ENCODE peak calls at places on chromosomes 12 and 14, in four cellular contexts. F is GM13977, L is cardiac fibroblast, O is AG04450. E is an unnamed sample.

GRCh38 chr14:41051801-41052200 is 554.9 kb upstream of the LRFN5 start:
- DNase-seq in F (no peak), L (no peak), O (no peak), E (no peak)

GRCh38 chr14:70567791-70568190 is 32.7 kb downstream of the MED6 start:
- DNase-seq in F (peak; percentile 44), L (peak; percentile 35), O (peak; percentile 1), E (peak; percentile 51)

GRCh38 chr12:810635-811415 is 58.4 kb downstream of the WNK1 start:
- DNase-seq in F (peak; percentile 69), L (no peak), O (no peak), E (no peak)

GRCh38 chr12:71335668-71336257 is 103.8 kb upstream of the LGR5 start:
- DNase-seq in F (no peak), L (no peak), O (no peak), E (no peak)

GRCh38 chr14:72699852-72700257 is 194.0 kb downstream of the DPF3 start:
- DNase-seq in F (no peak), L (peak; percentile 91), O (peak; percentile 51), E (peak; percentile 46)

GRCh38 chr12:32198555-32198954 is 91.9 kb downstream of the BICD1 start:
- DNase-seq in F (no peak), L (peak; percentile 15), O (no peak), E (peak; percentile 56)

GRCh38 chr12:59972941-59973340 is 377.1 kb downstream of the SLC16A7 start:
- DNase-seq in F (no peak), L (peak; percentile 19), O (peak; percentile 53), E (peak; percentile 87)

GRCh38 chr12:66823857-66824570 is 145.1 kb upstream of the GRIP1 start:
- DNase-seq in F (no peak), L (no peak), O (no peak), E (no peak)

GRCh38 chr12:49866859-49867579 is 24.1 kb upstream of the BCDIN3D start:
- DNase-seq in F (peak; percentile 93), L (peak; percentile 71), O (peak; percentile 15), E (peak; percentile 30)

GRCh38 chr14:77302926-77303325 is 17.8 kb downstream of the POMT2 start:
- DNase-seq in F (peak; percentile 35), L (no peak), O (no peak), E (peak; percentile 74)

GRCh38 chr14:54828031-54828430 is 74.6 kb downstream of the GCH1 start:
- DNase-seq in F (no peak), L (no peak), O (no peak), E (no peak)

GRCh38 chr12:54166543-54167499 is 22.0 kb downstream of the SMUG1 start:
- DNase-seq in F (no peak), L (no peak), O (no peak), E (no peak)

GRCh38 chr12:75862692-75863471 is 168.7 kb downstream of the PHLDA1 start:
- DNase-seq in F (no peak), L (peak; percentile 43), O (no peak), E (peak; percentile 78)

GRCh38 chr12:60333461-60333860 is 737.6 kb downstream of the SLC16A7 start:
- DNase-seq in F (no peak), L (peak; percentile 3), O (no peak), E (no peak)

GRCh38 chr14:53850714-53851296 is 105.8 kb downstream of the BMP4 start:
- DNase-seq in F (no peak), L (peak; percentile 68), O (no peak), E (peak; percentile 71)

GRCh38 chr14:68655021-68655811 is 137.7 kb downstream of the ZFP36L1 start:
- DNase-seq in F (no peak), L (peak; percentile 49), O (no peak), E (no peak)

GRCh38 chr14:64736271-64737131 is 32.3 kb downstream of the PLEKHG3 start:
- DNase-seq in F (no peak), L (no peak), O (no peak), E (no peak)

GRCh38 chr12:19404232-19404880 is 34.9 kb upstream of the AEBP2 start:
- DNase-seq in F (no peak), L (no peak), O (no peak), E (no peak)

GRCh38 chr12:124562018-124562795 is 5.2 kb downstream of the NCOR2 start:
- DNase-seq in F (no peak), L (no peak), O (no peak), E (no peak)

GRCh38 chr14:95265106-95266094 is 54.3 kb downstream of the CLMN start:
- DNase-seq in F (peak; percentile 75), L (peak; percentile 90), O (peak; percentile 59), E (peak; percentile 66)

GRCh38 chr12:53965251-53966069 is 7.5 kb upstream of the HOXC11 start:
- DNase-seq in F (no peak), L (no peak), O (no peak), E (no peak)

GRCh38 chr12:82359115-82359478 is 768 bp downstream of the METTL25 start:
- DNase-seq in F (no peak), L (peak; percentile 6), O (no peak), E (no peak)

GRCh38 chr14:95273041-95273978 is 46.4 kb downstream of the CLMN start:
- DNase-seq in F (no peak), L (no peak), O (no peak), E (no peak)

GRCh38 chr12:29743801-29744200 is 39.9 kb downstream of the TMTC1 start:
- DNase-seq in F (no peak), L (peak; percentile 87), O (peak; percentile 80), E (no peak)

GRCh38 chr14:23115918-23116317 is 3.1 kb downstream of the CEBPE start:
- DNase-seq in F (no peak), L (no peak), O (no peak), E (peak; percentile 16)

GRCh38 chr12:56922032-56922431 is 12.2 kb downstream of the SDR9C7 start:
- DNase-seq in F (no peak), L (no peak), O (no peak), E (no peak)

GRCh38 chr14:92105845-92106094 is 612 bp downstream of the ATXN3 start:
- DNase-seq in F (no peak), L (peak; percentile 76), O (no peak), E (no peak)

GRCh38 chr14:92103363-92103762 is 3.0 kb downstream of the ATXN3 start:
- DNase-seq in F (no peak), L (no peak), O (no peak), E (no peak)

GRCh38 chr14:92105073-92105844 is 1.1 kb downstream of the ATXN3 start:
- DNase-seq in F (no peak), L (no peak), O (no peak), E (peak; percentile 29)

DNA sequence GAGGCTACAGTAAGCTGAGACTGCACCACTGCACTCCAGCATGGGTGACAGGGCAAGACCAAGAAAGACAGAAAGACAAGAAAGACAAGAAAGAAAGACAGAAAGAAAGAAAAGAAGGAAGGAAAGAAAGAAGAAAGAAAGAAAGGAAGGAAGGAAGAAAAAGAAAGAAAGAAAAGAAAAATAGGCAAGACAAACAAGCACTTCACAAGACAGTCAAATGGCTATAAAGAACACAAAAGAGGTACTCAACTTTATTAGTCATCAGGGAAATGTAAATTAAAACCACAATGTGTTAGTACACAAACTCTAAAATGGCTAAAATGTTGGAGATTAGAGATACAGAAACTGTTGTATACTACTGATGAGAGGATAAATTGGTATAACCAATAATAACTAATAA is 6.6 kb downstream of the ATXN3 start:
- DNase-seq in F (no peak), L (no peak), O (no peak), E (no peak)
- TF ChIP-seq CTCF in F (no peak), L (no peak), O (no peak), E (no peak)

GRCh38 chr12:121793836-121794531 is 496 bp upstream of the RHOF start:
- DNase-seq in F (peak; percentile 92), L (peak; percentile 95), O (peak; percentile 77), E (peak; percentile 89)

GRCh38 chr12:121789800-121790748 is 3.4 kb downstream of the RHOF start:
- DNase-seq in F (peak; percentile 83), L (no peak), O (no peak), E (no peak)

GRCh38 chr12:121792607-121793500 is 634 bp downstream of the RHOF start:
- DNase-seq in F (peak; percentile 80), L (no peak), O (no peak), E (no peak)

GRCh38 chr12:121793501-121793835 is at the start of gene RHOF:
- DNase-seq in F (peak; percentile 84), L (no peak), O (no peak), E (no peak)

DNA sequence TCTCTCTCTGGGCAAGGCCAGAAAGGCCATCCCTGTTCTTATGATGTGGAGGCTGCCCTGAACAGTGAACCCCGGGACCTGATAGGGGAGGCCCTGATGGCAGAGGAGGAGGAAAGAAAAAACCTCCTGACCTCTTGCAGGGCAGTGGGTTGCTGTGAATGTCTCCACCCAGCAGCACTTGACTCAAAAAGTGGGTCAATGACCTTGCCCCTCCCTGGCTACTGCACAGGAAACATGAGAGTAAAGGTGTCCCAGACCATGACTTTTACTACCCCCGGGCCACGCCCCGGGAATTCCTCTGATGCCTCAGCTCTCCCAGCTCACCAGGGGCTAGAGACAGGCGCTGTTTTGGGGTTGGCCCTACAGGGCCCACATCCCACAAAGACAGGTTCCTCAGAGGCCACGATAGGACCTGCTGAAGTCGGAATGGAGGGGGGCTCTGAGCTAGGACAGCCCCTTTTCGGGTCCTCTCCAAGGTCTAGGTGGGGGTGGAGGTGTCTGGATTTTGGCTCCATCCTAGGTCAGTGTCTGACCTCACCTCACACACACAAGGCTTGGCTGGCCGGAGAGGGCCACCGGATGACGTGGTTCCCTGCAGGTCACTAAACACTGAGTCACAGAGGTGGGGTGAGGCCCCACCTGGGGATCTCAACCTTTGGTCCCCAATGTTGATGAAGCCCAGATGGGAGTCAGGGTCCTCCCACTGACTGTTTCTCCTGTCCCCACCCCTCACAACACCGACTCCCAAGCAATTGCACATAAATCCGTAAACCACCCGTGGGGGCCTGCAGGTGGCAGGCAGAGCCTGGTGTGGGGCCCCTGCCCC is 1.6 kb downstream of the RHOF start:
- DNase-seq in F (no peak), L (no peak), O (no peak), E (no peak)
- TF ChIP-seq CTCF in F (no peak), L (no peak), O (no peak), E (no peak)

DNA sequence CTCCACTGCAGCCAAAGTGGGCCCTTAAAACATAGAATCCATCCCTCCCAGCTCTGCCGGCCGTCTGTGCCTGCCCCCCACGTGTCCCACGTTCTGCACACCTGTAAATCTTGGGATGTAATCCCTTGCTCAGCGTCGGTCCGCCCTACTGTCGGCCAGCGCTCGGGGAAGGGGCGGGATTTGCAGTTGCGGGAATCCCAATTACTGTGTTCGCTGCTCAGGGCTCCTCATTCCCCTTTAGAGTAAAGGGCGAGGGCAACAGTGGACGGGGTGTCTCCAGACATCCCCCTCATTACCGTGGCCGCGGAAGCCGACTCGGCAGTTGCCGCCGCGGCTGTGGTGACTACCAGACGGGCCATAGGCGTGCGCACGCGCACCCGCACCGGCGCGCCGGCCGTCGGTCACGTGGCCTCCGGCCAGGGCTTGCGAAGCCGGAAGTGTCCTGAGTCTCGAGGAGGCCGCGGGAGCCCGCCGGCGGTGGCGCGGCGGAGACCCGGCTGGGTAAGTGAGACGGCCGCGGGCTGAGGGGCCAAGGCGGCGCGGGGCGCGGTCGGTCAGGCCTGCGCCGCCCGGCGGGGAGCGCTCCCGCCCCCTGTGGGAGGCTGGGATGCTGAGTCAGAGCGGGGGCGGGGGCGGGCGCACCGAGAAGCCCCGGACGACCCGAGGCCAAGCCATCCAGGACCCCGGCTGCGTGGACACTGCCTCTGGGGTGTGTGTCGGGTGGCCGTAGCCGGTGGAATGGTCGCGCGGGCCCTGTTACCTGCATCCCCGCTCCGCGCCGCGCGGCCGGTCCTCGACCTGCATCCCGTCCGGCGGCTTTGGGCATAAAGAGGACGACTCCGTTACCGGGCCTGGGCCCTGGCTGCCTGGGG is at the start of gene TBK1:
- DNase-seq in F (peak; percentile 94), L (peak; percentile 89), O (peak; percentile 57), E (peak; percentile 78)
- TF ChIP-seq CTCF in F (no peak), L (no peak), O (no peak), E (peak; percentile 40)

GRCh38 chr12:9636807-9637206 is 29.1 kb upstream of the KLRB1 start:
- DNase-seq in F (no peak), L (no peak), O (no peak), E (no peak)
- TF ChIP-seq CTCF in F (no peak), L (no peak), O (no peak), E (no peak)

GRCh38 chr12:3680919-3681594 is 71.9 kb downstream of the CRACR2A start:
- DNase-seq in F (no peak), L (peak; percentile 65), O (no peak), E (no peak)
- TF ChIP-seq CTCF in F (no peak), L (peak; percentile 36), O (no peak), E (no peak)

E was measured in HFFc6.